ENCODE peak calls at places on chromosomes 13 and 19, in nine cellular contexts. One of them, this sample, is unnamed.
A peak's percentile ranks its signal among the peaks of the same experiment; 100 is the strongest.

GRCh38 chr19:52114691-52115090 is 19.1 kb upstream of the ZNF841 start:
- DNase-seq in IMR-90: no peak
- DNase-seq in GM12865: no peak
- DNase-seq in neuronal stem cell: no peak
- DNase-seq in astrocyte of the spinal cord: no peak
- DNase-seq in lower leg skin: no peak
- DNase-seq in AG10803: no peak
- DNase-seq in pancreas: no peak
- DNase-seq in fibroblast of mammary gland: no peak
- DNase-seq in this sample: no peak

GRCh38 chr13:113969311-113969972 is 4.4 kb downstream of the C13orf46 start:
- DNase-seq in IMR-90: no peak
- DNase-seq in GM12865: no peak
- DNase-seq in neuronal stem cell: no peak
- DNase-seq in astrocyte of the spinal cord: no peak
- DNase-seq in lower leg skin: peak; percentile 85
- DNase-seq in AG10803: no peak
- DNase-seq in pancreas: no peak
- DNase-seq in fibroblast of mammary gland: no peak
- DNase-seq in this sample: peak; percentile 62

GRCh38 chr13:100234524-100235136 is 145.7 kb downstream of the PCCA start:
- DNase-seq in IMR-90: peak; percentile 55
- DNase-seq in GM12865: no peak
- DNase-seq in neuronal stem cell: no peak
- DNase-seq in astrocyte of the spinal cord: peak; percentile 47
- DNase-seq in lower leg skin: no peak
- DNase-seq in AG10803: peak; percentile 74
- DNase-seq in pancreas: no peak
- DNase-seq in fibroblast of mammary gland: peak; percentile 64
- DNase-seq in this sample: no peak

GRCh38 chr19:39403331-39404312 is 3.0 kb upstream of the ZFP36 start:
- DNase-seq in IMR-90: peak; percentile 99
- DNase-seq in GM12865: peak; percentile 96
- DNase-seq in neuronal stem cell: peak; percentile 89
- DNase-seq in astrocyte of the spinal cord: peak; percentile 99
- DNase-seq in lower leg skin: peak; percentile 100
- DNase-seq in AG10803: peak; percentile 100
- DNase-seq in pancreas: peak; percentile 88
- DNase-seq in fibroblast of mammary gland: peak; percentile 100
- DNase-seq in this sample: peak; percentile 100

GRCh38 chr19:6588508-6589345 is 2.2 kb downstream of the CD70 start:
- DNase-seq in IMR-90: no peak
- DNase-seq in GM12865: peak; percentile 71
- DNase-seq in neuronal stem cell: no peak
- DNase-seq in astrocyte of the spinal cord: no peak
- DNase-seq in lower leg skin: no peak
- DNase-seq in AG10803: no peak
- DNase-seq in pancreas: no peak
- DNase-seq in fibroblast of mammary gland: no peak
- DNase-seq in this sample: no peak

GRCh38 chr13:41587490-41587889 is 130.1 kb downstream of the RGCC start:
- DNase-seq in IMR-90: no peak
- DNase-seq in GM12865: no peak
- DNase-seq in neuronal stem cell: no peak
- DNase-seq in astrocyte of the spinal cord: no peak
- DNase-seq in lower leg skin: no peak
- DNase-seq in AG10803: no peak
- DNase-seq in pancreas: no peak
- DNase-seq in fibroblast of mammary gland: no peak
- DNase-seq in this sample: no peak

GRCh38 chr13:40145139-40145538 is 489.7 kb downstream of the COG6 start:
- DNase-seq in IMR-90: no peak
- DNase-seq in GM12865: no peak
- DNase-seq in neuronal stem cell: no peak
- DNase-seq in astrocyte of the spinal cord: no peak
- DNase-seq in lower leg skin: no peak
- DNase-seq in AG10803: no peak
- DNase-seq in pancreas: no peak
- DNase-seq in fibroblast of mammary gland: no peak
- DNase-seq in this sample: no peak

GRCh38 chr19:28234637-28235036 is 978.3 kb downstream of the UQCRFS1 start:
- DNase-seq in IMR-90: no peak
- DNase-seq in GM12865: peak; percentile 21
- DNase-seq in neuronal stem cell: no peak
- DNase-seq in astrocyte of the spinal cord: no peak
- DNase-seq in lower leg skin: no peak
- DNase-seq in AG10803: peak; percentile 42
- DNase-seq in pancreas: no peak
- DNase-seq in fibroblast of mammary gland: no peak
- DNase-seq in this sample: no peak

GRCh38 chr13:98549006-98549727 is 27.7 kb downstream of the STK24 start:
- DNase-seq in IMR-90: peak; percentile 98
- DNase-seq in GM12865: peak; percentile 49
- DNase-seq in neuronal stem cell: no peak
- DNase-seq in astrocyte of the spinal cord: peak; percentile 84
- DNase-seq in lower leg skin: no peak
- DNase-seq in AG10803: peak; percentile 95
- DNase-seq in pancreas: no peak
- DNase-seq in fibroblast of mammary gland: peak; percentile 96
- DNase-seq in this sample: no peak

GRCh38 chr13:71033026-71033425 is 834.0 kb downstream of the DACH1 start:
- DNase-seq in IMR-90: no peak
- DNase-seq in GM12865: no peak
- DNase-seq in neuronal stem cell: no peak
- DNase-seq in astrocyte of the spinal cord: no peak
- DNase-seq in lower leg skin: no peak
- DNase-seq in AG10803: no peak
- DNase-seq in pancreas: no peak
- DNase-seq in fibroblast of mammary gland: no peak
- DNase-seq in this sample: no peak

GRCh38 chr13:50529154-50529882 is 314.2 kb downstream of the DLEU7 start:
- DNase-seq in IMR-90: peak; percentile 89
- DNase-seq in GM12865: no peak
- DNase-seq in neuronal stem cell: no peak
- DNase-seq in astrocyte of the spinal cord: peak; percentile 94
- DNase-seq in lower leg skin: peak; percentile 95
- DNase-seq in AG10803: peak; percentile 84
- DNase-seq in pancreas: peak; percentile 73
- DNase-seq in fibroblast of mammary gland: peak; percentile 97
- DNase-seq in this sample: peak; percentile 78

GRCh38 chr13:28751210-28751935 is 32.6 kb upstream of the SLC46A3 start:
- DNase-seq in IMR-90: no peak
- DNase-seq in GM12865: no peak
- DNase-seq in neuronal stem cell: no peak
- DNase-seq in astrocyte of the spinal cord: no peak
- DNase-seq in lower leg skin: no peak
- DNase-seq in AG10803: peak; percentile 13
- DNase-seq in pancreas: no peak
- DNase-seq in fibroblast of mammary gland: no peak
- DNase-seq in this sample: no peak

GRCh38 chr13:46404732-46405097 is 17.7 kb upstream of the RUBCNL start:
- DNase-seq in IMR-90: no peak
- DNase-seq in GM12865: no peak
- DNase-seq in neuronal stem cell: no peak
- DNase-seq in astrocyte of the spinal cord: no peak
- DNase-seq in lower leg skin: no peak
- DNase-seq in AG10803: no peak
- DNase-seq in pancreas: no peak
- DNase-seq in fibroblast of mammary gland: no peak
- DNase-seq in this sample: no peak

GRCh38 chr13:98089826-98090225 is 53.1 kb upstream of the FARP1 start:
- DNase-seq in IMR-90: peak; percentile 47
- DNase-seq in GM12865: no peak
- DNase-seq in neuronal stem cell: no peak
- DNase-seq in astrocyte of the spinal cord: peak; percentile 8
- DNase-seq in lower leg skin: no peak
- DNase-seq in AG10803: peak; percentile 59
- DNase-seq in pancreas: no peak
- DNase-seq in fibroblast of mammary gland: peak; percentile 11
- DNase-seq in this sample: no peak

DNA sequence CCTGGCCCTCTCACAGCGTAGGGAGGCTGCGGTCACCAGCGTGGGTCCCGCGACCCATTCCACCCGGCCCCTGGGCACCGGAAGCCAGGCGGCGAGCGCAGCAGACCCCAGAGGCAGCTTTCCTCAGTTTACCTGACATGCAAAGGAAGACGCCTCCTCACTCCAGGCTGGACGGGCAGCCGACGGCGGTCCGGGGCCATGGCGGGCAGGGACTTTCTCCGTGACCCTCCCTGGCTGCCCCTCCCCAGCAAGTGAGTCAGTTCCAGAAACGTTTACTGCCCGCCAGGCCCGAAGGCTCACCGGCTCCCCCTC is 5.5 kb downstream of the SBNO2 start:
- DNase-seq in IMR-90: no peak
- DNase-seq in GM12865: no peak
- DNase-seq in neuronal stem cell: no peak
- DNase-seq in astrocyte of the spinal cord: no peak
- DNase-seq in lower leg skin: no peak
- DNase-seq in AG10803: no peak
- DNase-seq in pancreas: no peak
- DNase-seq in fibroblast of mammary gland: no peak
- DNase-seq in this sample: no peak
- H3K4me3 ChIP-seq in IMR-90: peak overlapping the region; percentile 33
- H3K4me3 ChIP-seq in GM12865: no peak overlapping the region
- H3K4me3 ChIP-seq in neuronal stem cell: no peak overlapping the region
- H3K4me3 ChIP-seq in astrocyte of the spinal cord: peak overlapping the region; percentile 15
- H3K4me3 ChIP-seq in lower leg skin: no peak overlapping the region
- H3K4me3 ChIP-seq in AG10803: no peak overlapping the region
- H3K4me3 ChIP-seq in pancreas: no peak overlapping the region
- H3K4me3 ChIP-seq in fibroblast of mammary gland: peak overlapping the region; percentile 70
- H3K4me3 ChIP-seq in this sample: peak overlapping the region; percentile 19

GRCh38 chr19:17577698-17578097 is 22.2 kb downstream of the COLGALT1 start:
- DNase-seq in IMR-90: no peak
- DNase-seq in GM12865: no peak
- DNase-seq in neuronal stem cell: no peak
- DNase-seq in astrocyte of the spinal cord: no peak
- DNase-seq in lower leg skin: no peak
- DNase-seq in AG10803: no peak
- DNase-seq in pancreas: no peak
- DNase-seq in fibroblast of mammary gland: no peak
- DNase-seq in this sample: no peak
- H3K4me3 ChIP-seq in IMR-90: no peak overlapping the region
- H3K4me3 ChIP-seq in GM12865: no peak overlapping the region
- H3K4me3 ChIP-seq in neuronal stem cell: no peak overlapping the region
- H3K4me3 ChIP-seq in astrocyte of the spinal cord: no peak overlapping the region
- H3K4me3 ChIP-seq in lower leg skin: no peak overlapping the region
- H3K4me3 ChIP-seq in AG10803: no peak overlapping the region
- H3K4me3 ChIP-seq in pancreas: no peak overlapping the region
- H3K4me3 ChIP-seq in fibroblast of mammary gland: no peak overlapping the region
- H3K4me3 ChIP-seq in this sample: no peak overlapping the region

DNA sequence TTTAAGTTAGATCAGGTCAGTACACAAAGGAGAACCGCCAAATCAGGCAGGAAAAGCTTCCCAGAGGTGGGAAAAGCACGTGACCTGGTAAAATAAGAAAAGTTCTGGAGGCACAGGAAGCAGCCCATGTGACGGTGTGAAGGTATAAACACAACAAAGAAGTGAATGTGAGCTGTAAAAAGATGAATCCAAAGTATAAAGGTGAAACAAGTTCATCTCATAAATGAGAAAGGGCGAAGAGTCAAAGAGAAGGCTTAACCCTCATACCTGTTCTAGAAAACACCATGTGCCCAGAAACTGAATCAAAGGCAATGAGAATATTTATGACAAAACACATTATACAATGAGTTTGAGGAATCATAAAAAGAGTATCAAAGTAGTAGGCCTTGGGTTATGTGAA is 47.0 kb downstream of the USP12 start:
- DNase-seq in IMR-90: no peak
- DNase-seq in GM12865: no peak
- DNase-seq in neuronal stem cell: no peak
- DNase-seq in astrocyte of the spinal cord: no peak
- DNase-seq in lower leg skin: no peak
- DNase-seq in AG10803: no peak
- DNase-seq in pancreas: no peak
- DNase-seq in fibroblast of mammary gland: no peak
- DNase-seq in this sample: no peak
- H3K4me3 ChIP-seq in IMR-90: no peak overlapping the region
- H3K4me3 ChIP-seq in GM12865: no peak overlapping the region
- H3K4me3 ChIP-seq in neuronal stem cell: no peak overlapping the region
- H3K4me3 ChIP-seq in astrocyte of the spinal cord: no peak overlapping the region
- H3K4me3 ChIP-seq in lower leg skin: no peak overlapping the region
- H3K4me3 ChIP-seq in AG10803: no peak overlapping the region
- H3K4me3 ChIP-seq in pancreas: no peak overlapping the region
- H3K4me3 ChIP-seq in fibroblast of mammary gland: no peak overlapping the region
- H3K4me3 ChIP-seq in this sample: no peak overlapping the region

GRCh38 chr19:18203863-18204393 is at the start of gene RAB3A:
- DNase-seq in IMR-90: peak; percentile 100
- DNase-seq in GM12865: peak; percentile 100
- DNase-seq in neuronal stem cell: peak; percentile 100
- DNase-seq in astrocyte of the spinal cord: peak; percentile 100
- DNase-seq in lower leg skin: peak; percentile 100
- DNase-seq in AG10803: peak; percentile 100
- DNase-seq in pancreas: peak; percentile 100
- DNase-seq in fibroblast of mammary gland: peak; percentile 100
- DNase-seq in this sample: peak; percentile 100

GRCh38 chr19:18203408-18203862 is 407 bp downstream of the RAB3A start:
- DNase-seq in IMR-90: no peak
- DNase-seq in GM12865: peak; percentile 60
- DNase-seq in neuronal stem cell: no peak
- DNase-seq in astrocyte of the spinal cord: no peak
- DNase-seq in lower leg skin: no peak
- DNase-seq in AG10803: no peak
- DNase-seq in pancreas: no peak
- DNase-seq in fibroblast of mammary gland: no peak
- DNase-seq in this sample: peak; percentile 93

GRCh38 chr19:18204394-18205179 is 745 bp upstream of the RAB3A start:
- DNase-seq in IMR-90: no peak
- DNase-seq in GM12865: no peak
- DNase-seq in neuronal stem cell: peak; percentile 90
- DNase-seq in astrocyte of the spinal cord: no peak
- DNase-seq in lower leg skin: no peak
- DNase-seq in AG10803: no peak
- DNase-seq in pancreas: peak; percentile 74
- DNase-seq in fibroblast of mammary gland: peak; percentile 23
- DNase-seq in this sample: peak; percentile 85

GRCh38 chr19:18206018-18206417 is 2.2 kb upstream of the RAB3A start:
- DNase-seq in IMR-90: no peak
- DNase-seq in GM12865: no peak
- DNase-seq in neuronal stem cell: no peak
- DNase-seq in astrocyte of the spinal cord: no peak
- DNase-seq in lower leg skin: no peak
- DNase-seq in AG10803: no peak
- DNase-seq in pancreas: no peak
- DNase-seq in fibroblast of mammary gland: no peak
- DNase-seq in this sample: no peak

DNA sequence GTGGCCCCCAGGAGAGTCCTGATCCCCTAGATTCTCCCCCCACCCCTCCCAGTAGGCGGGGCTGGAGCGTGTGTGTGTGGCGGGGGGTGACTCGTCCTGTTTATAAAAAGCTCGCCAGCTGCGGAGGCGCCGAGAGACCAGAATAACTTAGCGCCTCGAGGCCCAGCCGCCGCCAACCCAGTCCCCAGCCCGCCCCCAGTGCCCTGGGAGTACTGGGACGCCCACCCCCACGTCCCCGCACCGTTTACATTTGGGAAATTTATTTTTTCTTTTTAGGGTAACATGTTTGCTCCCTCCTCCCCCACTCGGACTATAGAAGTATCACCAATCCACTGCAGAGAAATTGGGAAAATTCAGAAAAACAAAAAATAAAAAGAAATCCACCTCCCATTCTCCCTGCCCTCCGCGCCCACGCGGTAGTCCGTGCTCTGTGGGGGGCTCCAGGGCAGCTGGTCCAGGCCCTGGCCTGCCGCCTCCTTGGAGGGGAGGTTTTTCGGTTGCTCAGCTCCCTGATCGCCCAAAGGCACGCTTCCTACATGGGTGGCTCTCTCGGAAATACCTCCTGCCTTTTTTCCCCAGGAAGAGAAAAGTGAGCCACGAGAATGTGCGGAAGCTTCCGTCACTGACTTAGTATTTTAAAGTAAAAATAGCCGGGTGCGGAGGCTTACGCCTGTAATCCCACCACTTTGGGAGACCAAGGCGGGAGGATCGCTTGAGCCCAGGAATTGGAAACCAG is 1.5 kb upstream of the RAB3A start:
- DNase-seq in IMR-90: peak; percentile 89
- DNase-seq in GM12865: peak; percentile 68
- DNase-seq in neuronal stem cell: no peak
- DNase-seq in astrocyte of the spinal cord: peak; percentile 74
- DNase-seq in lower leg skin: peak; percentile 97
- DNase-seq in AG10803: peak; percentile 65
- DNase-seq in pancreas: peak; percentile 78
- DNase-seq in fibroblast of mammary gland: peak; percentile 69
- DNase-seq in this sample: peak; percentile 94
- H3K4me3 ChIP-seq in IMR-90: peak overlapping the region; percentile 55
- H3K4me3 ChIP-seq in GM12865: peak overlapping the region; percentile 85
- H3K4me3 ChIP-seq in neuronal stem cell: peak overlapping the region; percentile 51
- H3K4me3 ChIP-seq in astrocyte of the spinal cord: peak overlapping the region; percentile 77
- H3K4me3 ChIP-seq in lower leg skin: peak overlapping the region; percentile 44
- H3K4me3 ChIP-seq in AG10803: peak overlapping the region; percentile 75
- H3K4me3 ChIP-seq in pancreas: peak overlapping the region; percentile 16
- H3K4me3 ChIP-seq in fibroblast of mammary gland: peak overlapping the region; percentile 69
- H3K4me3 ChIP-seq in this sample: peak overlapping the region; percentile 73